ENCODE peak calls at places on chromosome 17, in eight cellular contexts. I is CD8-positive, alpha-beta memory T cell; L is activated naive CD8-positive, alpha-beta T cell treated with anti-CD3 and anti-CD28 coated beads for 36 hours; H is RWPE2; C is stimulated activated CD4-positive, alpha-beta T cell treated with anti-CD3 and anti-CD28 coated beads, Interleukin-12 subunit alpha, Interleukin-12 subunit beta, amount 100 ng/mL, for 4 hours; D is fibroblast of lung; G is HFFc6; E is GM12891. Y is an unnamed sample.

GRCh38 chr17:72976971-72977767 is 115.3 kb downstream of the SLC39A11 start:
- DNase-seq in G (peak), C (no peak), H (no peak), D (peak), L (no peak), I (no peak), E (no peak), Y (no peak)

GRCh38 chr17:57861737-57862409 is 12.0 kb upstream of the MRPS23 start:
- DNase-seq in C (no peak), G (no peak), I (no peak), L (no peak), E (no peak), H (no peak), D (peak), Y (no peak)

GRCh38 chr17:12134101-12134500 is 113.4 kb downstream of the MAP2K4 start:
- DNase-seq in L (no peak), C (no peak), H (no peak), D (no peak), E (no peak), G (no peak), I (no peak), Y (no peak)

GRCh38 chr17:49157784-49158183 is 25.2 kb downstream of the B4GALNT2 start:
- DNase-seq in G (no peak), E (no peak), L (no peak), I (no peak), D (no peak), H (no peak), C (no peak), Y (no peak)

GRCh38 chr17:44747566-44747965 is 11.2 kb upstream of the ADAM11 start:
- DNase-seq in I (no peak), E (no peak), H (no peak), L (no peak), D (peak), C (no peak), G (no peak), Y (no peak)

GRCh38 chr17:3911271-3912053 is 4.8 kb downstream of the P2RX1 start:
- DNase-seq in D (no peak), H (no peak), E (peak), G (no peak), L (peak), I (peak), C (peak), Y (no peak)

GRCh38 chr17:60641810-60642220 is 35.8 kb upstream of the BCAS3 start:
- DNase-seq in D (peak), E (peak), I (peak), G (peak), L (peak), C (no peak), H (no peak), Y (peak)

GRCh38 chr17:68462381-68463210 is 5.3 kb upstream of the WIPI1 start:
- DNase-seq in C (peak), G (peak), D (peak), E (no peak), I (peak), L (peak), H (no peak), Y (peak)

GRCh38 chr17:76452102-76452645 is 778 bp downstream of the UBE2O start:
- DNase-seq in H (no peak), I (peak), C (no peak), E (no peak), L (no peak), D (no peak), G (no peak), Y (no peak)

GRCh38 chr17:36198831-36199465 is 2.4 kb upstream of the CCL3L1 start:
- DNase-seq in L (peak), I (no peak), E (no peak), D (no peak), C (no peak), G (no peak), H (no peak), Y (no peak)

GRCh38 chr17:39774043-39774442 is 36.3 kb downstream of the GRB7 start:
- DNase-seq in L (no peak), E (no peak), G (no peak), C (no peak), I (no peak), H (no peak), D (no peak), Y (no peak)

GRCh38 chr17:57785032-57785431 is 39.9 kb upstream of the CCDC182 start:
- DNase-seq in H (no peak), D (no peak), C (no peak), G (no peak), L (no peak), E (no peak), I (no peak), Y (no peak)

GRCh38 chr17:17710728-17711541 is 29.7 kb downstream of the RAI1 start:
- DNase-seq in H (peak), G (peak), C (no peak), E (no peak), L (no peak), I (no peak), D (peak), Y (no peak)

GRCh38 chr17:4097165-4097960 is 45.5 kb downstream of the ZZEF1 start:
- DNase-seq in D (no peak), C (no peak), E (no peak), G (no peak), L (no peak), H (no peak), I (no peak), Y (no peak)

GRCh38 chr17:63189930-63190329 is 223.9 kb downstream of the TANC2 start:
- DNase-seq in I (no peak), C (no peak), E (no peak), H (no peak), L (no peak), G (no peak), D (no peak), Y (no peak)

GRCh38 chr17:78304549-78305037 is 55.3 kb downstream of the SOCS3 start:
- DNase-seq in D (no peak), E (no peak), L (no peak), H (no peak), G (no peak), I (no peak), C (no peak), Y (no peak)

GRCh38 chr17:51434434-51435170 is 174.3 kb downstream of the UTP18 start:
- DNase-seq in H (no peak), D (no peak), C (no peak), E (no peak), G (no peak), L (no peak), I (no peak), Y (no peak)

GRCh38 chr17:14297161-14297851 is 3.6 kb upstream of the HS3ST3B1 start:
- DNase-seq in E (no peak), I (peak), C (peak), L (peak), H (no peak), G (no peak), D (peak), Y (peak)

GRCh38 chr17:72145972-72146755 is 25.3 kb downstream of the SOX9 start:
- DNase-seq in H (no peak), D (peak), I (no peak), L (no peak), G (peak), E (no peak), C (no peak), Y (no peak)

GRCh38 chr17:19705771-19706770 is 10.3 kb downstream of the SLC47A2 start:
- DNase-seq in H (no peak), E (no peak), D (no peak), I (no peak), L (no peak), C (no peak), G (no peak), Y (no peak)

GRCh38 chr17:65750678-65751077 is 189.2 kb upstream of the AXIN2 start:
- DNase-seq in H (peak), D (peak), I (peak), L (peak), C (peak), E (no peak), G (peak), Y (peak)

GRCh38 chr17:78343099-78343432 is 16.8 kb downstream of the SOCS3 start:
- DNase-seq in C (no peak), L (no peak), D (peak), G (peak), H (no peak), E (no peak), I (no peak), Y (peak)

GRCh38 chr17:65523411-65523810 is 38.0 kb downstream of the AXIN2 start:
- DNase-seq in E (no peak), H (no peak), C (no peak), G (no peak), D (peak), L (no peak), I (peak), Y (no peak)

GRCh38 chr17:9829343-9829742 is 3.6 kb downstream of the GLP2R start:
- DNase-seq in H (no peak), E (no peak), G (no peak), L (no peak), C (no peak), D (no peak), I (no peak), Y (no peak)

GRCh38 chr17:76997981-76998531 is 129.9 kb downstream of the MGAT5B start:
- DNase-seq in I (peak), G (no peak), H (no peak), D (peak), L (peak), C (no peak), E (peak), Y (peak)

GRCh38 chr17:74280093-74280513 is 6.1 kb downstream of the DNAI2 start:
- DNase-seq in L (peak), I (peak), C (peak), H (no peak), D (no peak), E (peak), G (no peak), Y (no peak)

GRCh38 chr17:81960130-81960958 is 643 bp downstream of the NOTUM start:
- DNase-seq in E (no peak), L (no peak), G (no peak), D (no peak), C (peak), H (peak), I (no peak), Y (no peak)

GRCh38 chr17:65099941-65100315 is 37.2 kb upstream of the RGS9 start:
- DNase-seq in E (peak), D (peak), C (peak), G (peak), I (peak), H (no peak), L (peak), Y (no peak)

GRCh38 chr17:40901981-40902862 is 17.2 kb upstream of the KRT20 start:
- DNase-seq in L (no peak), I (no peak), E (no peak), H (peak), D (no peak), G (peak), C (no peak), Y (no peak)

GRCh38 chr17:68562736-68563135 is 38.4 kb downstream of the FAM20A start:
- DNase-seq in E (no peak), G (no peak), D (no peak), L (no peak), H (no peak), C (no peak), I (no peak), Y (no peak)

GRCh38 chr17:57243171-57243622 is 13.1 kb upstream of the MSI2 start:
- DNase-seq in G (peak), H (no peak), C (peak), L (peak), D (peak), I (peak), E (peak), Y (peak)

GRCh38 chr17:40038882-40039513 is 15.2 kb downstream of the MED24 start:
- DNase-seq in C (no peak), H (no peak), D (peak), L (no peak), E (no peak), I (no peak), G (peak), Y (peak)